ENCODE peak calls at places on chromosomes 7 and 10, in eight cellular contexts. G is HEK293T, H is GM23338, T is D341Med, C is neural progenitor cell, M is esophagus squamous epithelium, A is HTR-8/SVneo, S is A172. I is an unnamed sample.
A peak's percentile ranks its signal among the peaks of the same experiment; 100 is the strongest.

GRCh38 chr7:15397159-15397550 is 164.7 kb downstream of the AGMO start:
- DNase-seq in S (no peak), M (no peak), H (no peak), C (no peak), A (no peak), G (no peak), T (no peak), I (no peak)

GRCh38 chr10:77501846-77502251 is 135.8 kb downstream of the KCNMA1 start:
- DNase-seq in A (no peak), M (no peak), G (no peak), S (no peak), H (no peak), C (no peak), T (no peak), I (no peak)

GRCh38 chr10:71864861-71865473 is 13.9 kb upstream of the PSAP start:
- DNase-seq in A (no peak), T (no peak), H (no peak), M (no peak), G (no peak), S (peak; percentile 81), C (no peak), I (no peak)

GRCh38 chr10:95406651-95407280 is 116.0 kb upstream of the PDLIM1 start:
- DNase-seq in M (no peak), T (no peak), A (no peak), H (no peak), G (no peak), S (peak; percentile 56), C (no peak), I (peak; percentile 69)

GRCh38 chr7:37083311-37084096 is 359.2 kb upstream of the AOAH start:
- DNase-seq in C (no peak), A (no peak), G (no peak), S (peak; percentile 58), T (no peak), M (no peak), H (no peak), I (no peak)

GRCh38 chr10:17811466-17811865 is 2.3 kb downstream of the MRC1 start:
- DNase-seq in S (no peak), H (no peak), M (no peak), G (no peak), A (no peak), C (no peak), T (no peak), I (no peak)

GRCh38 chr10:59817806-59818205 is 64.6 kb upstream of the MRLN start:
- DNase-seq in A (no peak), G (no peak), C (no peak), S (peak; percentile 53), T (no peak), M (no peak), H (no peak), I (no peak)

GRCh38 chr10:77835669-77836086 is 90.9 kb downstream of the DLG5 start:
- DNase-seq in G (no peak), M (no peak), C (no peak), T (no peak), S (no peak), H (no peak), A (no peak), I (no peak)

GRCh38 chr10:102917314-102917961 is 656 bp upstream of the CNNM2 start:
- DNase-seq in G (peak; percentile 76), S (peak; percentile 52), A (peak; percentile 77), T (peak; percentile 76), H (peak; percentile 91), M (peak; percentile 48), C (peak; percentile 95), I (peak; percentile 82)

GRCh38 chr10:95363303-95363912 is 72.6 kb upstream of the PDLIM1 start:
- DNase-seq in C (peak; percentile 79), S (peak; percentile 79), A (peak; percentile 77), M (no peak), T (peak; percentile 38), G (peak; percentile 73), H (peak; percentile 85), I (peak; percentile 78)

GRCh38 chr10:123800299-123800698 is 91.3 kb downstream of the CPXM2 start:
- DNase-seq in A (no peak), S (no peak), T (no peak), H (no peak), G (no peak), M (no peak), C (no peak), I (no peak)

GRCh38 chr7:55004579-55004978 is 14.2 kb upstream of the EGFR start:
- DNase-seq in S (no peak), T (no peak), H (no peak), C (no peak), A (no peak), M (no peak), G (no peak), I (no peak)

GRCh38 chr10:58660577-58661255 is 148.0 kb downstream of the BICC1 start:
- DNase-seq in A (no peak), C (no peak), M (no peak), H (no peak), T (no peak), G (no peak), S (peak; percentile 35), I (no peak)

GRCh38 chr10:28840202-28840601 is 162.9 kb downstream of the BAMBI start:
- DNase-seq in A (no peak), S (no peak), M (no peak), T (no peak), C (no peak), H (no peak), G (no peak), I (no peak)

GRCh38 chr7:152129682-152130081 is 104.2 kb downstream of the GALNT11 start:
- DNase-seq in S (no peak), A (no peak), T (no peak), C (no peak), M (no peak), G (no peak), H (no peak), I (no peak)

GRCh38 chr10:5479481-5480161 is 19.7 kb downstream of the CALML5 start:
- DNase-seq in M (no peak), A (no peak), H (no peak), G (no peak), S (no peak), T (peak; percentile 20), C (no peak), I (no peak)

GRCh38 chr7:2757361-2757903 is 69.4 kb downstream of the AMZ1 start:
- DNase-seq in C (no peak), S (peak; percentile 90), G (no peak), H (no peak), M (no peak), T (no peak), A (peak; percentile 59), I (no peak)

GRCh38 chr7:8938036-8938435 is 504.6 kb downstream of the NXPH1 start:
- DNase-seq in T (no peak), H (no peak), A (no peak), G (no peak), M (no peak), S (no peak), C (peak; percentile 8), I (no peak)

GRCh38 chr10:118918689-118919088 is 110.8 kb upstream of the NANOS1 start:
- DNase-seq in A (no peak), H (no peak), G (no peak), T (no peak), M (no peak), S (no peak), C (no peak), I (peak; percentile 7)

GRCh38 chr7:140209866-140210609 is 33.3 kb upstream of the KDM7A start:
- DNase-seq in S (no peak), M (peak; percentile 22), H (no peak), C (no peak), G (peak; percentile 6), A (no peak), T (no peak), I (no peak)

GRCh38 chr10:96655577-96656213 is 64.6 kb downstream of the PIK3AP1 start:
- DNase-seq in C (no peak), H (no peak), A (no peak), G (no peak), S (no peak), T (no peak), M (no peak), I (no peak)

GRCh38 chr10:5976689-5977470 is 463 bp downstream of the IL15RA start:
- DNase-seq in T (peak; percentile 69), C (peak; percentile 58), G (peak; percentile 41), H (peak; percentile 57), M (no peak), S (peak; percentile 31), A (peak; percentile 41), I (peak; percentile 44)

GRCh38 chr7:131517218-131517923 is 39.1 kb downstream of the PODXL start:
- DNase-seq in A (no peak), G (no peak), C (no peak), H (no peak), M (no peak), S (no peak), T (no peak), I (no peak)

GRCh38 chr10:24618401-24618800 is 105.3 kb downstream of the ARHGAP21 start:
- DNase-seq in S (no peak), C (no peak), M (no peak), T (no peak), A (no peak), H (peak; percentile 16), G (no peak), I (no peak)

GRCh38 chr10:50291261-50291850 is 40.0 kb upstream of the ASAH2 start:
- DNase-seq in C (no peak), M (no peak), T (no peak), G (no peak), A (no peak), S (no peak), H (peak; percentile 41), I (no peak)

GRCh38 chr7:32586291-32587221 is 91.3 kb downstream of the AVL9 start:
- DNase-seq in A (peak; percentile 23), S (peak; percentile 94), G (no peak), M (no peak), H (no peak), T (no peak), C (no peak), I (no peak)